ENCODE peak calls at places on chromosomes 12 and 14, in four cellular contexts. C is NCI-H345, Z is astrocyte, A is fibroblast of lung. X is an unnamed sample.

GRCh38 chr12:56243731-56244181 is 13.9 kb downstream of the SLC39A5 start:
- DNase-seq in C (no peak), Z (no peak), A (no peak), X (no peak)

GRCh38 chr12:94488449-94488848 is 28.8 kb upstream of the CEP83 start:
- DNase-seq in C (no peak), Z (no peak), A (no peak), X (no peak)

GRCh38 chr14:77014004-77014604 is 14.4 kb downstream of the IRF2BPL start:
- DNase-seq in Z (peak; percentile 63), C (no peak), A (peak; percentile 75), X (peak; percentile 25)

GRCh38 chr12:44847888-44848770 is 28.0 kb downstream of the NELL2 start:
- DNase-seq in Z (no peak), A (no peak), C (no peak), X (no peak)

GRCh38 chr12:53683494-53683893 is 7.6 kb upstream of the ATP5MC2 start:
- DNase-seq in C (no peak), A (no peak), Z (no peak), X (no peak)

GRCh38 chr14:77761205-77761931 is 412 bp upstream of the SNW1 start:
- DNase-seq in C (peak; percentile 22), Z (peak; percentile 24), A (peak; percentile 92), X (peak; percentile 60)

GRCh38 chr14:96748371-96748770 is 48.8 kb upstream of the VRK1 start:
- DNase-seq in C (peak; percentile 78), Z (no peak), A (no peak), X (peak; percentile 86)

GRCh38 chr12:57173089-57173488 is 25.7 kb upstream of the LRP1-AS start:
- DNase-seq in C (no peak), Z (no peak), A (no peak), X (no peak)

GRCh38 chr12:108731105-108731865 is at the start of gene CORO1C:
- DNase-seq in A (peak; percentile 88), C (peak; percentile 98), Z (peak; percentile 78), X (peak; percentile 68)

GRCh38 chr14:77126461-77126990 is 15.1 kb downstream of the ZDHHC22 start:
- DNase-seq in C (no peak), Z (no peak), A (no peak), X (no peak)

GRCh38 chr14:21454843-21455550 is 926 bp downstream of the CHD8 start:
- DNase-seq in C (no peak), Z (no peak), A (no peak), X (peak; percentile 31)

GRCh38 chr14:32458720-32459119 is 129.6 kb downstream of the AKAP6 start:
- DNase-seq in C (no peak), A (no peak), Z (no peak), X (no peak)

GRCh38 chr14:51539571-51540037 is 112.1 kb upstream of the FRMD6 start:
- DNase-seq in A (peak; percentile 98), C (no peak), Z (peak; percentile 97), X (no peak)